ENCODE peak calls at places on chromosomes 12 and 14, in four cellular contexts. A, U, E and X are unnamed samples.

GRCh38 chr14:105500726-105501101 is 9.7 kb downstream of the TEDC1 start:
- DNase-seq in A (no peak), U (no peak), E (no peak), X (no peak)

GRCh38 chr12:77218278-77218677 is 152.9 kb upstream of the E2F7 start:
- DNase-seq in A (no peak), U (no peak), E (no peak), X (no peak)

GRCh38 chr12:46332260-46332659 is 40.3 kb downstream of the SLC38A2 start:
- DNase-seq in A (no peak), U (peak), E (no peak), X (no peak)

GRCh38 chr14:49688701-49689030 is 652 bp upstream of the POLE2 start:
- DNase-seq in A (no peak), U (peak), E (no peak), X (no peak)

GRCh38 chr14:64112859-64113258 is 181.3 kb downstream of the ESR2 start:
- DNase-seq in A (no peak), U (no peak), E (no peak), X (no peak)

GRCh38 chr12:24997496-24997895 is 48.6 kb upstream of the BCAT1 start:
- DNase-seq in A (no peak), U (no peak), E (no peak), X (no peak)

GRCh38 chr14:61652526-61653262 is 42.6 kb upstream of the HIF1A start:
- DNase-seq in A (no peak), U (no peak), E (no peak), X (no peak)

GRCh38 chr14:70130498-70130897 is 58.3 kb downstream of the SLC8A3 start:
- DNase-seq in A (no peak), U (no peak), E (no peak), X (no peak)

GRCh38 chr12:57740656-57741412 is 2.3 kb upstream of the AGAP2 start:
- DNase-seq in A (peak), U (no peak), E (no peak), X (no peak)

GRCh38 chr12:44874981-44875416 is 1.1 kb downstream of the NELL2 start:
- DNase-seq in A (peak), U (no peak), E (no peak), X (peak)

GRCh38 chr12:71282020-71282419 is 124.2 kb upstream of the TSPAN8 start:
- DNase-seq in A (no peak), U (no peak), E (no peak), X (no peak)

GRCh38 chr12:230925-231671 is 17.1 kb upstream of the SLC6A12 start:
- DNase-seq in A (no peak), U (no peak), E (no peak), X (no peak)

GRCh38 chr12:47417146-47417545 is 288.7 kb downstream of the RPAP3 start:
- DNase-seq in A (no peak), U (no peak), E (no peak), X (no peak)

GRCh38 chr12:132787877-132788276 is 26.2 kb upstream of the ANKLE2 start:
- DNase-seq in A (no peak), U (no peak), E (no peak), X (no peak)

GRCh38 chr14:70380834-70381233 is 21.4 kb upstream of the COX16 start:
- DNase-seq in A (no peak), U (no peak), E (no peak), X (no peak)

GRCh38 chr14:52778702-52779101 is 12.7 kb downstream of the GNPNAT1 start:
- DNase-seq in A (no peak), U (no peak), E (no peak), X (no peak)

GRCh38 chr12:66979270-66979669 is 289.9 kb upstream of the CAND1 start:
- DNase-seq in A (no peak), U (no peak), E (no peak), X (no peak)

GRCh38 chr12:82954064-82954463 is 267.4 kb downstream of the TMTC2 start:
- DNase-seq in A (no peak), U (no peak), E (no peak), X (no peak)

GRCh38 chr12:79174656-79175055 is 310.1 kb downstream of the SYT1 start:
- DNase-seq in A (no peak), U (peak), E (no peak), X (peak)

GRCh38 chr12:6615802-6616201 is 8.6 kb upstream of the CHD4 start:
- DNase-seq in A (no peak), U (no peak), E (no peak), X (no peak)

GRCh38 chr12:58950739-58951100 is 30.4 kb upstream of the LRIG3 start:
- DNase-seq in A (no peak), U (no peak), E (no peak), X (no peak)